ENCODE peak calls at places on chromosomes 13 and 19, in six cellular contexts. U is HCT116, P is colonic mucosa, I is cardiac muscle cell, J is left lung, B is ascending aorta. O is an unnamed sample.

GRCh38 chr19:28374971-28375370 is 838.0 kb downstream of the UQCRFS1 start:
- DNase-seq in U (no peak), P (no peak), I (no peak), J (no peak), B (no peak), O (no peak)

GRCh38 chr13:48304132-48304876 is 753 bp downstream of the RB1 start:
- DNase-seq in U (no peak), P (peak; percentile 48), I (peak; percentile 63), J (no peak), B (peak; percentile 69), O (peak; percentile 49)

GRCh38 chr19:47036233-47036651 is 12.2 kb downstream of the TMEM160 start:
- DNase-seq in U (no peak), P (peak; percentile 78), I (no peak), J (peak; percentile 80), B (no peak), O (no peak)

GRCh38 chr13:51396352-51396751 is 56.5 kb downstream of the INTS6 start:
- DNase-seq in U (no peak), P (no peak), I (peak; percentile 15), J (no peak), B (no peak), O (no peak)

GRCh38 chr13:113843063-113843654 is 20.7 kb downstream of the GAS6 start:
- DNase-seq in U (no peak), P (no peak), I (no peak), J (peak; percentile 63), B (no peak), O (no peak)

GRCh38 chr13:110262494-110262893 is 44.5 kb downstream of the COL4A1 start:
- DNase-seq in U (no peak), P (no peak), I (no peak), J (no peak), B (no peak), O (no peak)

GRCh38 chr13:63088226-63088625 is 1672.6 kb upstream of the PCDH20 start:
- DNase-seq in U (no peak), P (no peak), I (peak; percentile 6), J (no peak), B (no peak), O (no peak)

GRCh38 chr19:55519461-55520311 is 17.2 kb downstream of the SBK2 start:
- DNase-seq in U (no peak), P (no peak), I (peak; percentile 46), J (no peak), B (no peak), O (no peak)

GRCh38 chr19:41588497-41589209 is 12.7 kb downstream of the CEACAM21 start:
- DNase-seq in U (no peak), P (no peak), I (peak; percentile 48), J (no peak), B (no peak), O (peak; percentile 31)

GRCh38 chr13:27448308-27448707 is 2.1 kb downstream of the MTIF3 start:
- DNase-seq in U (no peak), P (no peak), I (no peak), J (no peak), B (no peak), O (peak; percentile 33)

GRCh38 chr13:114339779-114340534 is 25.7 kb downstream of the CHAMP1 start:
- DNase-seq in U (peak; percentile 51), P (peak; percentile 34), I (peak; percentile 59), J (no peak), B (no peak), O (no peak)

GRCh38 chr19:38250821-38251563 is 5.2 kb downstream of the PPP1R14A start:
- DNase-seq in U (no peak), P (peak; percentile 80), I (peak; percentile 73), J (peak; percentile 83), B (peak; percentile 91), O (peak; percentile 88)

GRCh38 chr19:35044317-35045117 is 3.0 kb downstream of the HPN start:
- DNase-seq in U (no peak), P (peak; percentile 68), I (peak; percentile 66), J (peak; percentile 78), B (no peak), O (peak; percentile 55)

GRCh38 chr19:48698046-48698445 is 2.3 kb downstream of the FUT2 start:
- DNase-seq in U (no peak), P (peak; percentile 88), I (peak; percentile 85), J (no peak), B (no peak), O (no peak)

GRCh38 chr13:31093145-31093885 is 68.4 kb downstream of the HSPH1 start:
- DNase-seq in U (no peak), P (no peak), I (no peak), J (no peak), B (peak; percentile 41), O (no peak)

GRCh38 chr19:10712754-10713153 is 5.1 kb upstream of the DNM2 start:
- DNase-seq in U (no peak), P (peak; percentile 83), I (no peak), J (no peak), B (no peak), O (no peak)

GRCh38 chr13:46613409-46614049 is 60.6 kb downstream of the LRCH1 start:
- DNase-seq in U (no peak), P (no peak), I (no peak), J (no peak), B (no peak), O (no peak)

GRCh38 chr19:4369109-4369887 is 25.9 kb downstream of the MPND start:
- DNase-seq in U (no peak), P (peak; percentile 86), I (no peak), J (peak; percentile 92), B (no peak), O (no peak)

GRCh38 chr19:4981681-4981958 is 12.7 kb downstream of the KDM4B start:
- DNase-seq in U (no peak), P (no peak), I (no peak), J (no peak), B (no peak), O (no peak)

GRCh38 chr13:39129253-39129652 is 91.0 kb downstream of the NHLRC3 start:
- DNase-seq in U (no peak), P (no peak), I (no peak), J (no peak), B (no peak), O (no peak)

GRCh38 chr13:36848228-36848982 is 29.4 kb downstream of the RFXAP start:
- DNase-seq in U (no peak), P (no peak), I (peak; percentile 16), J (no peak), B (no peak), O (no peak)

GRCh38 chr13:114019367-114019766 is 45.5 kb upstream of the C13orf46 start:
- DNase-seq in U (peak; percentile 8), P (no peak), I (no peak), J (no peak), B (no peak), O (no peak)

GRCh38 chr13:97431365-97431764 is 2.6 kb upstream of the RAP2A start:
- DNase-seq in U (no peak), P (no peak), I (no peak), J (no peak), B (no peak), O (no peak)

GRCh38 chr19:45825263-45825605 is 10.1 kb upstream of the RSPH6A start:
- DNase-seq in U (no peak), P (no peak), I (no peak), J (peak; percentile 56), B (no peak), O (no peak)
- H3K27ac ChIP-seq in U (no peak overlapping the region), P (no peak overlapping the region), I (peak overlapping the region; percentile 24), J (no peak overlapping the region), B (no peak overlapping the region), O (no peak overlapping the region)

GRCh38 chr19:18646535-18647370 is 9.9 kb downstream of the KLHL26 start:
- DNase-seq in U (no peak), P (no peak), I (no peak), J (no peak), B (no peak), O (no peak)
- H3K4me1 ChIP-seq in U (peaks cover 10% of the 10 kb centered on the region), P (no peaks in the 10 kb centered on the region), I (peaks cover 27% of the 10 kb centered on the region), J (peaks cover 11% of the 10 kb centered on the region), B (peaks cover 18% of the 10 kb centered on the region), O (peaks cover 27% of the 10 kb centered on the region)

GRCh38 chr19:1284293-1284978 is 1.2 kb upstream of the EFNA2 start:
- DNase-seq in U (no peak), P (peak; percentile 88), I (no peak), J (no peak), B (no peak), O (no peak)

GRCh38 chr19:1283917-1284292 is 1.8 kb upstream of the EFNA2 start:
- DNase-seq in U (no peak), P (no peak), I (no peak), J (no peak), B (no peak), O (no peak)

GRCh38 chr19:1285737-1286360 is at the start of gene EFNA2:
- DNase-seq in U (no peak), P (no peak), I (no peak), J (no peak), B (no peak), O (no peak)

GRCh38 chr19:1286451-1286858 is 782 bp downstream of the EFNA2 start:
- DNase-seq in U (no peak), P (no peak), I (no peak), J (no peak), B (no peak), O (no peak)

DNA sequence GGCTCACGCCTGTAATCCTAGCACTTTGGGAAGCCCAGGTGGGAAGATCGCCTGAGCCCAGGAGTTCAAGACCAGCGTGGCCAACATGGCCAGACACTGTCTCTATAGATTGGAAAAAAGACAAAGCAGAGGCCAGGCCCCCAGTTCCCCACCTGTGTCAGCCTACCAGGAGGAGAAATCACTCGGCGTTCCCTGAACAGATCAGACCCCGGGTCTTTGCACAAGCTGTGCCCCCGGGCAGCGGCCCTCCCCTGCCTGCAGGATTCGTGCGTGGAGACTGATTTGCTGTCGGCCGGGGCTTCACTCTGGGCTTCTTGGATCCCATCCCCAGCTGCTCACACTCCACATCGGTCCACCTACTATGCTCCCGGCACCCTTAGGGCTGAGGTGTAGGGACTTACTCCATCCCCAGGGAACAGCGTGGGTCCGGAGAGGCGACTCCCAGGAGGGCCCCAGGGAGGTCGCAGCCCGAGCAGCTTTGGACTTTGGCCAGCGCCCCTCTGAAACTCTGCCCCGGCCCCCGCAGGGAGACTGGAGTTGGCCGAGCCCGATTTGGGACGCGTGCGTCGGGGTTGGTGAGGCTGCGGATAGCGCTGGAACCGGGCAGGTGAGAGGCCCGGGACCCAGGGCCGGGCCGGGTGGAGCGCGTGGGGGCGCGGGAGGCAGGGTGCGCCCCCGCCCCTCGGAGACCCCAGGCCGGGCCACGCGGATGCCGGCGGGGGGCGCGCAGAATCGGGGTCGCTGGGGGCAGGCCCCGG is 515 bp upstream of the EFNA2 start:
- DNase-seq in U (no peak), P (peak; percentile 31), I (no peak), J (no peak), B (no peak), O (no peak)
- H3K27ac ChIP-seq in U (no peak overlapping the region), P (peak overlapping the region; percentile 91), I (no peak overlapping the region), J (no peak overlapping the region), B (no peak overlapping the region), O (no peak overlapping the region)

GRCh38 chr19:18017275-18018083 is 9.5 kb downstream of the ARRDC2 start:
- DNase-seq in U (no peak), P (no peak), I (no peak), J (no peak), B (no peak), O (no peak)

GRCh38 chr19:18027151-18027550 is 19.2 kb downstream of the ARRDC2 start:
- DNase-seq in U (no peak), P (no peak), I (no peak), J (no peak), B (no peak), O (no peak)

GRCh38 chr19:18023596-18024212 is 15.7 kb downstream of the ARRDC2 start:
- DNase-seq in U (no peak), P (peak; percentile 72), I (peak; percentile 95), J (peak; percentile 92), B (peak; percentile 90), O (peak; percentile 95)

GRCh38 chr19:18020212-18021067 is 12.5 kb downstream of the ARRDC2 start:
- DNase-seq in U (no peak), P (peak; percentile 69), I (peak; percentile 67), J (peak; percentile 90), B (peak; percentile 96), O (peak; percentile 95)

GRCh38 chr19:18021121-18021755 is 13.3 kb downstream of the ARRDC2 start:
- DNase-seq in U (no peak), P (peak; percentile 87), I (peak; percentile 92), J (peak; percentile 94), B (peak; percentile 95), O (peak; percentile 90)
- H3K4me1 ChIP-seq in U (peaks cover 51% of the 10 kb centered on the region), P (peaks cover 17% of the 10 kb centered on the region), I (no peaks in the 10 kb centered on the region), J (peaks cover 28% of the 10 kb centered on the region), B (peaks cover 38% of the 10 kb centered on the region), O (peaks cover 75% of the 10 kb centered on the region)

O was measured in heart right ventricle.